ENCODE peak calls at places on chromosomes 3 and 15, in eight cellular contexts. H, U, B, O, I, C, Q and G are unnamed samples.

GRCh38 chr15:55960946-55961345 is 32.5 kb downstream of the NEDD4 start:
- DNase-seq in H (no peak), U (no peak), B (no peak), O (no peak), I (no peak), C (no peak), Q (no peak), G (no peak)

GRCh38 chr3:94395851-94396250 is 333.0 kb downstream of the NSUN3 start:
- DNase-seq in H (no peak), U (no peak), B (no peak), O (no peak), I (no peak), C (no peak), Q (no peak), G (no peak)

GRCh38 chr3:114320251-114320650 is 26.4 kb downstream of the TIGIT start:
- DNase-seq in H (no peak), U (no peak), B (no peak), O (no peak), I (peak), C (no peak), Q (no peak), G (no peak)

GRCh38 chr3:129312671-129313414 is 34.2 kb downstream of the HMCES start:
- DNase-seq in H (no peak), U (no peak), B (no peak), O (peak), I (no peak), C (no peak), Q (no peak), G (no peak)

GRCh38 chr3:13414040-13414729 is 5.9 kb downstream of the NUP210 start:
- DNase-seq in H (peak), U (no peak), B (no peak), O (no peak), I (no peak), C (no peak), Q (peak), G (no peak)

GRCh38 chr3:10758304-10759037 is 57.6 kb upstream of the SLC6A11 start:
- DNase-seq in H (peak), U (peak), B (peak), O (peak), I (peak), C (peak), Q (no peak), G (no peak)

GRCh38 chr3:134161817-134162396 is 88.8 kb downstream of the RYK start:
- DNase-seq in H (no peak), U (no peak), B (no peak), O (no peak), I (no peak), C (peak), Q (no peak), G (no peak)

GRCh38 chr3:170007031-170007663 is 30.6 kb upstream of the GPR160 start:
- DNase-seq in H (peak), U (no peak), B (no peak), O (no peak), I (peak), C (no peak), Q (peak), G (no peak)

GRCh38 chr15:44188810-44189209 is 6.3 kb downstream of the FRMD5 start:
- DNase-seq in H (no peak), U (no peak), B (no peak), O (no peak), I (no peak), C (no peak), Q (no peak), G (no peak)

GRCh38 chr3:128004661-128005060 is 47.6 kb upstream of the SEC61A1 start:
- DNase-seq in H (no peak), U (no peak), B (no peak), O (no peak), I (no peak), C (no peak), Q (no peak), G (no peak)

GRCh38 chr15:101217446-101217845 is 34.4 kb downstream of the CHSY1 start:
- DNase-seq in H (no peak), U (no peak), B (no peak), O (no peak), I (no peak), C (no peak), Q (no peak), G (no peak)

GRCh38 chr3:44206301-44206700 is 35.4 kb upstream of the TOPAZ1 start:
- DNase-seq in H (no peak), U (no peak), B (no peak), O (no peak), I (no peak), C (no peak), Q (no peak), G (no peak)

GRCh38 chr3:186268616-186269448 is 93.2 kb downstream of the DGKG start:
- DNase-seq in H (no peak), U (no peak), B (no peak), O (peak), I (peak), C (peak), Q (no peak), G (no peak)
- TF ChIP-seq CTCF in H (peak), U (no peak), B (peak), O (peak), I (peak), C (peak), Q (no peak), G (no peak)

GRCh38 chr15:66239514-66239913 is 14.0 kb downstream of the MEGF11 start:
- DNase-seq in H (no peak), U (no peak), B (no peak), O (no peak), I (no peak), C (no peak), Q (peak), G (no peak)

GRCh38 chr15:66240240-66240842 is 13.2 kb downstream of the MEGF11 start:
- DNase-seq in H (no peak), U (no peak), B (no peak), O (no peak), I (no peak), C (no peak), Q (no peak), G (no peak)

GRCh38 chr15:66237513-66238235 is 15.9 kb downstream of the MEGF11 start:
- DNase-seq in H (no peak), U (no peak), B (no peak), O (no peak), I (no peak), C (no peak), Q (peak), G (no peak)

GRCh38 chr15:66236806-66237205 is 16.7 kb downstream of the MEGF11 start:
- DNase-seq in H (no peak), U (no peak), B (no peak), O (no peak), I (no peak), C (no peak), Q (peak), G (no peak)

DNA sequence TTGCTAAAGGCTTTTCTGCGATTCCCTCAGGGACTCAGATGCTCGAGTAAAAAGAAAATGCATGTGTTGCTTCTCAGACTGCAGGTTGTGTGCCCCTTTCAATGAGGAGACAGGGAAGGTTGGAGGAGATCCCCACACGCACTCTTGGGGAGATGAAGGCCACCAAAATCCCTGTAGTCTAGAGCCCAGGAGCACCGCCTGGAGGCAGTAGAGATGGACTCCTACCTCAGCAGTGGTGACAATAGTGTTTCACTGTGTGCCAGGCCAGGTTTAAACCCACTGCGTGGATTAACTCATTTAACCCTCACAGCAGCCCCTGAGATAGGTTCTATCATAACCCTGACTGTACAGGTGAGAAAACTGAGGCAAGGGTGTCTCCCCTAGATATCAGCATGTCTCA is 15.2 kb downstream of the MEGF11 start:
- DNase-seq in H (no peak), U (no peak), B (no peak), O (no peak), I (no peak), C (peak), Q (peak), G (no peak)
- TF ChIP-seq CTCF in H (no peak), U (no peak), B (no peak), O (no peak), I (no peak), C (peak), Q (no peak), G (no peak)

GRCh38 chr3:182622241-182622545 is 171.1 kb upstream of the ATP11B start:
- DNase-seq in H (no peak), U (no peak), B (no peak), O (no peak), I (no peak), C (no peak), Q (no peak), G (no peak)
- TF ChIP-seq CTCF in H (no peak), U (peak), B (no peak), O (no peak), I (no peak), C (no peak), Q (no peak), G (no peak)

GRCh38 chr3:171160326-171160725 is 133.8 kb upstream of the SLC2A2 start:
- DNase-seq in H (no peak), U (no peak), B (no peak), O (no peak), I (peak), C (no peak), Q (no peak), G (no peak)
- TF ChIP-seq CTCF in H (no peak), U (no peak), B (no peak), O (no peak), I (no peak), C (no peak), Q (no peak), G (no peak)

DNA sequence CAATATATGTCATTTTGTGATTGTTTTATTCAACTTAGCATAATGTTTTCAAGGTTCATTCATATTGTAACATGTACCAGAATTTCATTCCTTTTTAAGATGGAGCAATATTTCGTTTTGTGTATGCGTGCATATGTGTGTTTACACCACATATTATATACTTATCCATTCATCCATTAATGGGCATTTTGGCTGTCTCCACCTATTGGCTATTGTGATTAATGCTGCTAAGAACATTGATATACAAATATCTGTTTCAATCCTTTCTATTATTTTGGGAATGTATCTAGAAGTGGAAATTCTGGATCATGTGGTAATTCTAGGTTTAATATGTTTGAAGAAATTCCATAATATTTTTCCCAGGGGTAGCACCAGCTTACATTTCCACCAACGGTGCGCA is 403.9 kb upstream of the LMCD1 start:
- DNase-seq in H (no peak), U (no peak), B (no peak), O (no peak), I (no peak), C (no peak), Q (no peak), G (no peak)
- TF ChIP-seq CTCF in H (no peak), U (no peak), B (no peak), O (no peak), I (peak), C (no peak), Q (no peak), G (no peak)

GRCh38 chr15:78650022-78650421 is 9.0 kb upstream of the CHRNB4 start:
- DNase-seq in H (no peak), U (no peak), B (no peak), O (no peak), I (no peak), C (no peak), Q (no peak), G (no peak)
- TF ChIP-seq CTCF in H (no peak), U (no peak), B (no peak), O (no peak), I (no peak), C (no peak), Q (no peak), G (no peak)

GRCh38 chr15:59674501-59674900 is 14.6 kb downstream of the BNIP2 start:
- DNase-seq in H (no peak), U (no peak), B (no peak), O (no peak), I (no peak), C (no peak), Q (no peak), G (no peak)
- TF ChIP-seq CTCF in H (no peak), U (no peak), B (no peak), O (no peak), I (no peak), C (no peak), Q (no peak), G (no peak)